ENCODE peak calls at places on chromosomes 5 and 9, in ten cellular contexts. R, M, O, X, P, J, D, A, Y and G are unnamed samples.

GRCh38 chr9:4890242-4890641 is 94.8 kb upstream of the JAK2 start:
- DNase-seq in R (no peak), M (no peak), O (no peak), X (no peak), P (no peak), J (no peak), D (no peak), A (no peak), Y (no peak), G (no peak)

GRCh38 chr5:111779260-111780254 is 22.6 kb upstream of the NREP start:
- DNase-seq in R (no peak), M (peak), O (no peak), X (peak), P (no peak), J (no peak), D (peak), A (no peak), Y (peak), G (no peak)

GRCh38 chr9:126669108-126669507 is 55.4 kb downstream of the LMX1B start:
- DNase-seq in R (peak), M (no peak), O (no peak), X (no peak), P (no peak), J (no peak), D (no peak), A (no peak), Y (no peak), G (peak)

GRCh38 chr5:50724262-50724661 is 57.8 kb downstream of the PARP8 start:
- DNase-seq in R (no peak), M (no peak), O (no peak), X (no peak), P (no peak), J (no peak), D (no peak), A (no peak), Y (no peak), G (no peak)

GRCh38 chr9:138097501-138097991 is 220.0 kb downstream of the CACNA1B start:
- DNase-seq in R (peak), M (no peak), O (no peak), X (no peak), P (no peak), J (no peak), D (no peak), A (peak), Y (no peak), G (no peak)

GRCh38 chr5:130974284-130974683 is 190.8 kb downstream of the HINT1 start:
- DNase-seq in R (no peak), M (no peak), O (no peak), X (no peak), P (no peak), J (no peak), D (no peak), A (no peak), Y (no peak), G (no peak)

GRCh38 chr5:176432707-176433106 is 15.5 kb upstream of the FAF2 start:
- DNase-seq in R (no peak), M (no peak), O (no peak), X (no peak), P (no peak), J (no peak), D (no peak), A (no peak), Y (no peak), G (no peak)

GRCh38 chr5:81755320-81755719 is 4.4 kb upstream of the SSBP2 start:
- DNase-seq in R (peak), M (peak), O (no peak), X (peak), P (no peak), J (no peak), D (no peak), A (peak), Y (peak), G (peak)

GRCh38 chr9:133453651-133454050 is 6.1 kb upstream of the CACFD1 start:
- DNase-seq in R (no peak), M (no peak), O (no peak), X (no peak), P (no peak), J (no peak), D (no peak), A (no peak), Y (no peak), G (no peak)

GRCh38 chr9:88387733-88388202 is 476 bp upstream of the SPIN1 start:
- DNase-seq in R (no peak), M (peak), O (peak), X (peak), P (peak), J (peak), D (no peak), A (peak), Y (no peak), G (peak)

GRCh38 chr5:132473608-132474007 is 17.0 kb downstream of the IRF1 start:
- DNase-seq in R (no peak), M (no peak), O (no peak), X (peak), P (no peak), J (no peak), D (no peak), A (peak), Y (no peak), G (no peak)

GRCh38 chr9:135746565-135746964 is 44.6 kb downstream of the KCNT1 start:
- DNase-seq in R (no peak), M (no peak), O (no peak), X (no peak), P (no peak), J (no peak), D (no peak), A (no peak), Y (no peak), G (no peak)

GRCh38 chr5:141713616-141714309 is 31.7 kb upstream of the ARAP3 start:
- DNase-seq in R (no peak), M (no peak), O (no peak), X (no peak), P (peak), J (no peak), D (no peak), A (no peak), Y (no peak), G (no peak)

GRCh38 chr5:175003531-175003930 is 279.1 kb downstream of the MSX2 start:
- DNase-seq in R (no peak), M (no peak), O (no peak), X (no peak), P (no peak), J (no peak), D (no peak), A (no peak), Y (no peak), G (no peak)

GRCh38 chr5:35436441-35437057 is 181.1 kb upstream of the SPEF2 start:
- DNase-seq in R (no peak), M (peak), O (no peak), X (no peak), P (peak), J (no peak), D (no peak), A (no peak), Y (no peak), G (peak)

GRCh38 chr9:135504262-135505229 is 4.1 kb downstream of the MRPS2 start:
- DNase-seq in R (peak), M (peak), O (no peak), X (peak), P (peak), J (peak), D (no peak), A (peak), Y (no peak), G (peak)

GRCh38 chr9:6086006-6086655 is 70.7 kb upstream of the RANBP6 start:
- DNase-seq in R (no peak), M (no peak), O (no peak), X (peak), P (no peak), J (no peak), D (no peak), A (no peak), Y (no peak), G (no peak)

GRCh38 chr9:81083821-81084512 is 605.4 kb downstream of the TLE1 start:
- DNase-seq in R (no peak), M (peak), O (no peak), X (no peak), P (peak), J (no peak), D (no peak), A (no peak), Y (no peak), G (no peak)

GRCh38 chr5:122908662-122909061 is 63.2 kb downstream of the SNX24 start:
- DNase-seq in R (no peak), M (no peak), O (no peak), X (peak), P (no peak), J (no peak), D (no peak), A (no peak), Y (peak), G (peak)

GRCh38 chr9:34097865-34098264 is 28.6 kb downstream of the DCAF12 start:
- DNase-seq in R (no peak), M (no peak), O (no peak), X (no peak), P (no peak), J (no peak), D (no peak), A (no peak), Y (no peak), G (no peak)

GRCh38 chr5:148776780-148777179 is 49.6 kb upstream of the ADRB2 start:
- DNase-seq in R (no peak), M (peak), O (no peak), X (no peak), P (peak), J (no peak), D (no peak), A (peak), Y (peak), G (no peak)

GRCh38 chr9:138073808-138074207 is 196.2 kb downstream of the CACNA1B start:
- DNase-seq in R (peak), M (no peak), O (no peak), X (no peak), P (no peak), J (no peak), D (no peak), A (peak), Y (no peak), G (no peak)

GRCh38 chr5:180135128-180135955 is 63.8 kb upstream of the RNF130 start:
- DNase-seq in R (peak), M (peak), O (no peak), X (no peak), P (peak), J (no peak), D (no peak), A (peak), Y (peak), G (no peak)

GRCh38 chr9:95801797-95802196 is 73.7 kb upstream of the ERCC6L2 start:
- DNase-seq in R (no peak), M (no peak), O (no peak), X (no peak), P (no peak), J (no peak), D (no peak), A (no peak), Y (no peak), G (no peak)

GRCh38 chr5:92552206-92553160 is 1028.5 kb downstream of the NR2F1-AS1 start:
- DNase-seq in R (no peak), M (peak), O (no peak), X (no peak), P (peak), J (no peak), D (no peak), A (no peak), Y (peak), G (no peak)

GRCh38 chr9:130701059-130702022 is 7.8 kb downstream of the EXOSC2 start:
- DNase-seq in R (peak), M (peak), O (no peak), X (peak), P (peak), J (peak), D (no peak), A (peak), Y (peak), G (peak)

GRCh38 chr9:73995836-73996235 is 501.3 kb upstream of the RORB start:
- DNase-seq in R (no peak), M (no peak), O (no peak), X (no peak), P (peak), J (no peak), D (no peak), A (no peak), Y (no peak), G (no peak)

GRCh38 chr5:74240783-74241750 is 399.5 kb downstream of the ENC1 start:
- DNase-seq in R (peak), M (no peak), O (no peak), X (no peak), P (no peak), J (no peak), D (no peak), A (no peak), Y (no peak), G (no peak)

GRCh38 chr9:113298924-113299770 is 4.0 kb downstream of the RNF183 start:
- DNase-seq in R (no peak), M (no peak), O (no peak), X (no peak), P (no peak), J (no peak), D (peak), A (no peak), Y (no peak), G (no peak)

GRCh38 chr9:113343732-113344231 is 3.7 kb upstream of the WDR31 start:
- DNase-seq in R (peak), M (no peak), O (peak), X (peak), P (peak), J (no peak), D (peak), A (peak), Y (peak), G (no peak)

GRCh38 chr9:93194584-93194983 is 10.6 kb downstream of the WNK2 start:
- DNase-seq in R (no peak), M (no peak), O (no peak), X (no peak), P (no peak), J (no peak), D (no peak), A (no peak), Y (no peak), G (no peak)

GRCh38 chr9:116271991-116272390 is 118.4 kb downstream of the PAPPA start:
- DNase-seq in R (peak), M (no peak), O (no peak), X (no peak), P (no peak), J (no peak), D (no peak), A (no peak), Y (no peak), G (peak)

GRCh38 chr5:106601605-106602004 is 1069.1 kb downstream of the EFNA5 start:
- DNase-seq in R (no peak), M (no peak), O (no peak), X (no peak), P (no peak), J (no peak), D (no peak), A (no peak), Y (no peak), G (peak)

GRCh38 chr9:87957839-87958238 is 16.5 kb downstream of the CDK20 start:
- DNase-seq in R (no peak), M (no peak), O (no peak), X (no peak), P (no peak), J (no peak), D (no peak), A (no peak), Y (no peak), G (no peak)

GRCh38 chr9:128550770-128551651 is 1.4 kb upstream of the SPTAN1 start:
- DNase-seq in R (peak), M (peak), O (no peak), X (peak), P (no peak), J (no peak), D (no peak), A (no peak), Y (no peak), G (peak)

GRCh38 chr5:82295144-82295543 is 17.0 kb upstream of the RPS23 start:
- DNase-seq in R (no peak), M (peak), O (no peak), X (no peak), P (no peak), J (no peak), D (no peak), A (no peak), Y (no peak), G (peak)

GRCh38 chr9:74960548-74960947 is 7.8 kb upstream of the C9orf40 start:
- DNase-seq in R (no peak), M (peak), O (no peak), X (no peak), P (no peak), J (no peak), D (no peak), A (no peak), Y (peak), G (no peak)